ENCODE peak calls at places on chromosomes 11 and 22, in five cellular contexts. E is sigmoid colon; J is HCT116; L is Panc1; B is CD8-positive, alpha-beta T cell. K is an unnamed sample.
A peak's percentile ranks its signal among the peaks of the same experiment; 100 is the strongest.

GRCh38 chr11:9739108-9739507 is 75.2 kb downstream of the SWAP70 start:
- DNase-seq in E (no peak), L (no peak), J (no peak), B (no peak), K (no peak)

GRCh38 chr22:42847110-42847509 is 10.0 kb downstream of the ARFGAP3 start:
- DNase-seq in E (no peak), J (no peak), B (no peak), L (no peak), K (no peak)

GRCh38 chr11:63508009-63508408 is 2.1 kb downstream of the LGALS12 start:
- DNase-seq in L (peak; percentile 13), B (no peak), J (peak; percentile 28), E (no peak), K (no peak)

GRCh38 chr11:16997624-16998023 is 16.6 kb downstream of the PLEKHA7 start:
- DNase-seq in J (no peak), B (no peak), L (no peak), E (no peak), K (no peak)

GRCh38 chr11:115912484-115912945 is 408.3 kb upstream of the CADM1 start:
- DNase-seq in E (no peak), J (no peak), L (no peak), B (no peak), K (peak; percentile 58)

GRCh38 chr11:19886498-19886897 is 173.9 kb downstream of the NAV2 start:
- DNase-seq in E (no peak), L (no peak), J (no peak), B (no peak), K (no peak)

GRCh38 chr11:109423114-109423859 is 1.3 kb downstream of the C11orf87 start:
- DNase-seq in B (no peak), L (no peak), E (no peak), J (no peak), K (peak; percentile 6)

GRCh38 chr22:29205598-29206371 is at the start of gene EMID1:
- DNase-seq in B (no peak), J (no peak), L (no peak), E (peak; percentile 76), K (peak; percentile 67)

GRCh38 chr11:124625504-124626168 is 3.0 kb downstream of the TBRG1 start:
- DNase-seq in E (no peak), J (no peak), B (no peak), L (no peak), K (no peak)

GRCh38 chr11:35036642-35037041 is 102.3 kb upstream of the CD44 start:
- DNase-seq in B (no peak), E (no peak), J (no peak), L (no peak), K (peak; percentile 36)

GRCh38 chr22:30637701-30638114 is 2.1 kb downstream of the SLC35E4 start:
- DNase-seq in L (no peak), E (no peak), J (no peak), B (no peak), K (no peak)

GRCh38 chr11:67627394-67627787 is 2.3 kb downstream of the NUDT8 start:
- DNase-seq in B (no peak), L (no peak), E (no peak), J (no peak), K (no peak)

GRCh38 chr22:43118953-43119458 is 8.5 kb downstream of the BIK start:
- DNase-seq in J (no peak), E (no peak), L (no peak), B (no peak), K (peak; percentile 74)

GRCh38 chr22:29475550-29475949 is 4.5 kb upstream of the NEFH start:
- DNase-seq in E (no peak), B (no peak), J (no peak), L (no peak), K (peak; percentile 30)

GRCh38 chr11:96155627-96156378 is 187.2 kb downstream of the MAML2 start:
- DNase-seq in L (no peak), B (no peak), E (peak; percentile 91), J (peak; percentile 27), K (peak; percentile 77)

GRCh38 chr11:19547044-19547443 is 165.6 kb upstream of the NAV2 start:
- DNase-seq in B (no peak), E (no peak), L (no peak), J (no peak), K (no peak)

GRCh38 chr11:113493205-113493604 is 18.0 kb upstream of the DRD2 start:
- DNase-seq in E (no peak), J (no peak), L (no peak), B (no peak), K (no peak)

GRCh38 chr11:1762537-1763302 is 1.0 kb downstream of the CTSD start:
- DNase-seq in B (no peak), L (no peak), J (peak; percentile 19), E (no peak), K (no peak)

DNA sequence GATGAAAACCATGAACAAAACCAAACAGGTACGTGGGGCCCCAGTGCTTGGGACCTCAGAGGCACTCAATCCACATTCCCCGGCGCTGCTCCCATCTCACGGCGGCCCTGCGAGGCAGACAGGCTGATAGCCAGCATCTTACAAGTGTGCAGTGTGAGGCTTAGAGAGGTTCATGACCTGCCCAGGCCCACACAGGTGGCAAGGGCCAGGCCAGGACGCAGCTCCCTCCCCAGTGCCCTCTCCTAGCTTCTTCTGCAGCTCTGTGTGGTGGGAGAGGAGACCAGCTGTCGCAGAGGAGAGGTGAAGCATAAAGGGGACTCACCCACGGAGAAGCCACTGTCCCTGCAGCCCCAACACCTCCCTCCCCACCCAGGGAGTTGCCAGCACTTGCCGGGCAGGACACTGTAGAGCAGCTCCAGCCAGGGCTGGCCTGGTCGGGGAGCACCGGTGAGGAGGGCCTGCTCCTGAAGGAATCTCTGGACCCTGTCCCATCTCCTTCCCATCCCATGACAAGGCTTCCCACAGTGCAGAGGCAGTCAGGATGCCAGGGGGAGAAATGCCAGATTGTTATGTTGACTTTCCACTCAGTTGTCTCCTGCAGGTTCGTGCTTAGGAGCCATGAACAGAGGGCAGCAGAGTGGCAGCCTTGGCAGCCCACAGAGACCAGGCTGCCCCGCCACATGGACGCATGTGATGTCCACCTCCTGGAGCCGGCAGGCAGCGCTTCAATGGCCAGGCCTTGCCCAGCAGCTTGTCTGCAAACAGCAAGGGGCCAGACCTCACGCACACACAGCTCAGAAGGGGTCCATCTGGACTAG is 92.3 kb upstream of the TMEM45B start:
- DNase-seq in B (no peak), L (no peak), E (no peak), J (no peak), K (no peak)
- H3K4me3 ChIP-seq in B (no peak overlapping the region), L (no peak overlapping the region), E (no peak overlapping the region), J (no peak overlapping the region), K (no peak overlapping the region)

DNA sequence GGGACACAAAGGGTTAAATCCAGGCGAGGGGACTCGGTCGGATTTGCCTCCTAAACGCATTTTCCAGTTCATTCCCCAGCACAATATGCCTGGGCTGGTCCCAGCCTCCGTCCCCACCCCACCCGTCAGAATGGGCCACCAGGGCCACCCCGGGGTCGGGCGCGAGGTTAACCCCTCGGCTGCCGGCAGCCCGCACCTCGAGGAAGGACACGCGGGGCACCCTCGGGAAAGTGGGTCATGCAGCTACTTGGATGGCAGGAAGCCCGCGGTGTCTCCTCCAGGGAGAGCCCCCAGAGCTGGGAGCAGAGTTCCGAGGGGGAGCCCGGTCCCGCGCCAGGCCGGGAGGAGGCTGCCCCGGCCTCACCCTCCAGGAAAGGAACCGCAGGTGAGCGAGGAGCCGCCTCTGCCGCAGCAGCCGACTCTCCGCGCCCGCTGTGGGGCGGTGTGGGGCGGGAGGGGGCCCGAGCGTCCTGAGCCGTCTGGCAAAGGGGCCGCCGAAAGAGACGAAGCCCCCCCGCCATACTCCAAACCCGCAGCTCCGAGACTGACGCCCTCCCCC is 1.4 kb downstream of the NECTIN1 start:
- DNase-seq in B (peak; percentile 27), L (no peak), J (no peak), E (no peak), K (no peak)
- TF ChIP-seq CTCF in B (no peak), L (peak; percentile 69), J (peak; percentile 28), E (no peak), K (peak; percentile 21)

DNA sequence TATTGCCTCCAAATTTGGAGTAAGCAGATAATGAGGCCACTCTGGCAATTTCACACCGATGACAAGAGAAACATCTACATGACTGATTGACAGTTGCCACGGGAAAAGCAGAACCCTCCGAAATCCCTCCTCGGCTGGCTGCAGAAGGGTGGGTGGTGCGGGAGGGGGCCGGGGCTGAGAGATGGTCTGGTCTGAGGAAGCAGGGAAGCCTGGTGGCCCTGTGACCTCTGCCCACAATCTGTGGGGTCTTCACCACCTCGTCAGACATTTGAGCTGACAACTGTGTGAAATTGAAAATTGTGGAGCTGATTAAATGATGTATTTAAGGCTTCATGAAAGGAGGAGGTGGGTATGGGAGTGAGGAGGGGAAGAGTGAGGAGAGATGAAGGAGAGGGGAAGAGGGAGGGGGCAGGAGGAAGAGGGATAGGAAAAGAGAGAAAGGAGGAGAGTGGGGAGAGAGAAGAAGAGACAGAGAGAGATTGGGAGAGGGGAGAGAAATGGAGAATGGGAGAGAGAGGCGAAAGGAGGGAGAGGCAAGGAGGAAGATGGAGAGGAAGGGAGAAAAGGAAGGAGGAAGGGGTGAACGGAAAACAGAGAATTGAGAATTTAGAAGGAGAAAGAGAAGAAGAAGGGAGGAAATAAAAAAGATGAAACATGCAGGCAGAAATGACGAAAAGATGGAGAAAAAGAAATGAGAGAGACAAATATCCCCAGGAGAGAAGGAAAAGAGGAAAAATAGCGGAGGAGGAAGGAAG is 503.0 kb downstream of the MN1 start:
- DNase-seq in E (no peak), B (no peak), J (no peak), L (no peak), K (no peak)
- H3K36me3 ChIP-seq in E (no peaks in the 10 kb centered on the region), B (no peaks in the 10 kb centered on the region), J (no peaks in the 10 kb centered on the region), L (no peaks in the 10 kb centered on the region), K (no peaks in the 10 kb centered on the region)

DNA sequence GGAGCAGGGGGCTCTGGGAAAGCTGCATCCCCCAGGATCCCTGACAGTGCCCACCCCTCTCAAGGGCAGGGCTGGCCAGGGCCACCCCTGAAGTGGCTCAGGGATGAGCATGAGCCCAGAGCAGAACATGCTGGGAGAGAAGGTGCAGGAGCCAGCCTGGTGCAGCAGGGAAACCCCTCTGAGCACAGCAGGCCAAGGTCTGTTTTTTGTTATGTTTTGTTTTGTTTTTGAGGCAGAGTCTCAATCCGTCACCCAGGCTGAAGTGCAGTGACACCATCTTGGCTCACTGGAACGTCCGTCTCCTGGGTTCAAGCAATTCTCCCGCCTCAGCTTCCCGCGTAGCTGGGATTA is 792 bp upstream of the SBF1 start:
- DNase-seq in E (no peak), B (no peak), L (no peak), J (no peak), K (no peak)
- H3K4me3 ChIP-seq in E (peak overlapping the region; percentile 87), B (peak overlapping the region; percentile 82), L (peak overlapping the region; percentile 53), J (peak overlapping the region; percentile 87), K (no peak overlapping the region)

GRCh38 chr11:29530961-29531360 is 485.9 kb downstream of the KCNA4 start:
- DNase-seq in J (no peak), B (no peak), E (no peak), L (no peak), K (no peak)

DNA sequence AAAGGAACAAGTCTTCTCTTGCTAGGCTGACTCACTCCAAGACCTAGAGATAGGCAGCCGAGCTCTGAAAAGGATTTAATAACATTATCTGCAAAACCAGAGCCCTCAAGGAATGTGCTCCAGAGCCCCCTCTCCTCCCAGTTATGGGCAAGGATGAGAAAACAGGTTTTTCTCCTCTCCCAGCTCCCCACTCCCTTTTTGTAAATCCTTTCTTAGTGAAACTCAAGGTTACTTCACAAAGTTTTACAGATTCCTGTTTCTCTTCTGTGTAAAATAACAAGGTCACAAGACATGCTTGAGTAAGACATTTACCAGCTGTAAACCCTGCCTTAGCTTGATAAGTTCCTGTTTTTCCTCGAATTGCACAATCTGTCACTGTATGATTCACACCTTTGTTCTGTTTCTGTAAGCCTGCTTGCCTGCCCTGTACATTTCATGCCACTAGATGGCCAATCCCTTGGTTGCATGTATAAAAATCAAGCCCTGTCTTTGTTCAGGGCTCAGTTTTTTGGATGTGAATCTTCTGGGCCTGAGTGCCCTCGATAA is 489.4 kb downstream of the KCNA4 start:
- DNase-seq in J (peak; percentile 15), B (no peak), E (no peak), L (no peak), K (no peak)
- TF ChIP-seq CTCF in J (peak; percentile 25), B (no peak), E (no peak), L (no peak), K (peak; percentile 48)